ENCODE peak calls at places on chromosome 5, in five cellular contexts. One of them, this sample, is unnamed.

GRCh38 chr5:116944171-116944570 is 369.5 kb upstream of the SEMA6A start:
- DNase-seq in colonic mucosa: peak; percentile 35
- DNase-seq in tibial artery: no peak
- DNase-seq in upper lobe of right lung: no peak
- DNase-seq in Peyer's patch: no peak
- DNase-seq in this sample: peak; percentile 75

GRCh38 chr5:87210076-87210475 is 57.6 kb upstream of the RASA1 start:
- DNase-seq in colonic mucosa: no peak
- DNase-seq in tibial artery: no peak
- DNase-seq in upper lobe of right lung: no peak
- DNase-seq in Peyer's patch: no peak
- DNase-seq in this sample: no peak

GRCh38 chr5:9621379-9621903 is 8.7 kb downstream of the TAS2R1 start:
- DNase-seq in colonic mucosa: no peak
- DNase-seq in tibial artery: no peak
- DNase-seq in upper lobe of right lung: no peak
- DNase-seq in Peyer's patch: no peak
- DNase-seq in this sample: no peak

GRCh38 chr5:82272957-82273356 is 5.2 kb downstream of the RPS23 start:
- DNase-seq in colonic mucosa: no peak
- DNase-seq in tibial artery: no peak
- DNase-seq in upper lobe of right lung: no peak
- DNase-seq in Peyer's patch: no peak
- DNase-seq in this sample: peak; percentile 71

GRCh38 chr5:128349044-128349629 is 188.9 kb downstream of the FBN2 start:
- DNase-seq in colonic mucosa: peak; percentile 85
- DNase-seq in tibial artery: no peak
- DNase-seq in upper lobe of right lung: no peak
- DNase-seq in Peyer's patch: no peak
- DNase-seq in this sample: no peak

GRCh38 chr5:148820778-148821395 is 5.5 kb upstream of the ADRB2 start:
- DNase-seq in colonic mucosa: no peak
- DNase-seq in tibial artery: no peak
- DNase-seq in upper lobe of right lung: no peak
- DNase-seq in Peyer's patch: no peak
- DNase-seq in this sample: peak; percentile 72

GRCh38 chr5:59673438-59674058 is 220.0 kb downstream of the PDE4D start:
- DNase-seq in colonic mucosa: no peak
- DNase-seq in tibial artery: no peak
- DNase-seq in upper lobe of right lung: no peak
- DNase-seq in Peyer's patch: no peak
- DNase-seq in this sample: no peak

GRCh38 chr5:156991714-156992113 is 28.7 kb upstream of the TIMD4 start:
- DNase-seq in colonic mucosa: no peak
- DNase-seq in tibial artery: no peak
- DNase-seq in upper lobe of right lung: no peak
- DNase-seq in Peyer's patch: no peak
- DNase-seq in this sample: no peak

GRCh38 chr5:82351754-82352145 is 73.6 kb upstream of the RPS23 start:
- DNase-seq in colonic mucosa: no peak
- DNase-seq in tibial artery: no peak
- DNase-seq in upper lobe of right lung: no peak
- DNase-seq in Peyer's patch: no peak
- DNase-seq in this sample: no peak

GRCh38 chr5:81506900-81507588 is 113.1 kb upstream of the ACOT12 start:
- DNase-seq in colonic mucosa: peak; percentile 48
- DNase-seq in tibial artery: peak; percentile 76
- DNase-seq in upper lobe of right lung: no peak
- DNase-seq in Peyer's patch: no peak
- DNase-seq in this sample: peak; percentile 58

GRCh38 chr5:144467795-144468194 is 297.1 kb downstream of the KCTD16 start:
- DNase-seq in colonic mucosa: peak; percentile 19
- DNase-seq in tibial artery: no peak
- DNase-seq in upper lobe of right lung: no peak
- DNase-seq in Peyer's patch: no peak
- DNase-seq in this sample: peak; percentile 87

GRCh38 chr5:154487541-154487940 is 9.5 kb upstream of the HAND1 start:
- DNase-seq in colonic mucosa: no peak
- DNase-seq in tibial artery: no peak
- DNase-seq in upper lobe of right lung: no peak
- DNase-seq in Peyer's patch: no peak
- DNase-seq in this sample: peak; percentile 24

GRCh38 chr5:180424094-180424493 is 70.1 kb upstream of the CNOT6 start:
- DNase-seq in colonic mucosa: no peak
- DNase-seq in tibial artery: no peak
- DNase-seq in upper lobe of right lung: no peak
- DNase-seq in Peyer's patch: no peak
- DNase-seq in this sample: no peak

GRCh38 chr5:174421408-174421805 is 303.0 kb upstream of the MSX2 start:
- DNase-seq in colonic mucosa: no peak
- DNase-seq in tibial artery: no peak
- DNase-seq in upper lobe of right lung: no peak
- DNase-seq in Peyer's patch: no peak
- DNase-seq in this sample: no peak

GRCh38 chr5:93642526-93642925 is 59.5 kb downstream of the NR2F1 start:
- DNase-seq in colonic mucosa: no peak
- DNase-seq in tibial artery: no peak
- DNase-seq in upper lobe of right lung: no peak
- DNase-seq in Peyer's patch: no peak
- DNase-seq in this sample: no peak

GRCh38 chr5:109690456-109691247 is 925 bp downstream of the MAN2A1 start:
- DNase-seq in colonic mucosa: peak; percentile 81
- DNase-seq in tibial artery: peak; percentile 91
- DNase-seq in upper lobe of right lung: peak; percentile 83
- DNase-seq in Peyer's patch: peak; percentile 80
- DNase-seq in this sample: peak; percentile 77

GRCh38 chr5:135135530-135136201 is 101.6 kb upstream of the PITX1 start:
- DNase-seq in colonic mucosa: peak; percentile 92
- DNase-seq in tibial artery: peak; percentile 65
- DNase-seq in upper lobe of right lung: no peak
- DNase-seq in Peyer's patch: no peak
- DNase-seq in this sample: peak; percentile 31

GRCh38 chr5:16546712-16547111 is 70.1 kb downstream of the RETREG1 start:
- DNase-seq in colonic mucosa: no peak
- DNase-seq in tibial artery: no peak
- DNase-seq in upper lobe of right lung: no peak
- DNase-seq in Peyer's patch: no peak
- DNase-seq in this sample: no peak

GRCh38 chr5:102540251-102540812 is 41.5 kb upstream of the SLCO6A1 start:
- DNase-seq in colonic mucosa: no peak
- DNase-seq in tibial artery: no peak
- DNase-seq in upper lobe of right lung: no peak
- DNase-seq in Peyer's patch: no peak
- DNase-seq in this sample: no peak

GRCh38 chr5:115542076-115542475 is 2.5 kb downstream of the FEM1C start:
- DNase-seq in colonic mucosa: no peak
- DNase-seq in tibial artery: no peak
- DNase-seq in upper lobe of right lung: no peak
- DNase-seq in Peyer's patch: no peak
- DNase-seq in this sample: no peak

GRCh38 chr5:170537451-170538095 is 33.8 kb downstream of the KCNIP1 start:
- DNase-seq in colonic mucosa: no peak
- DNase-seq in tibial artery: peak; percentile 28
- DNase-seq in upper lobe of right lung: no peak
- DNase-seq in Peyer's patch: no peak
- DNase-seq in this sample: peak; percentile 22

GRCh38 chr5:90381213-90381929 is 28.2 kb downstream of the CETN3 start:
- DNase-seq in colonic mucosa: peak; percentile 68
- DNase-seq in tibial artery: no peak
- DNase-seq in upper lobe of right lung: no peak
- DNase-seq in Peyer's patch: no peak
- DNase-seq in this sample: no peak

GRCh38 chr5:103066346-103066745 is 53.6 kb downstream of the GIN1 start:
- DNase-seq in colonic mucosa: no peak
- DNase-seq in tibial artery: no peak
- DNase-seq in upper lobe of right lung: no peak
- DNase-seq in Peyer's patch: no peak
- DNase-seq in this sample: no peak

GRCh38 chr5:173741729-173742431 is 125.4 kb upstream of the BOD1 start:
- DNase-seq in colonic mucosa: no peak
- DNase-seq in tibial artery: no peak
- DNase-seq in upper lobe of right lung: peak; percentile 74
- DNase-seq in Peyer's patch: peak; percentile 20
- DNase-seq in this sample: no peak

GRCh38 chr5:77015938-77016569 is 14.2 kb upstream of the AGGF1 start:
- DNase-seq in colonic mucosa: no peak
- DNase-seq in tibial artery: no peak
- DNase-seq in upper lobe of right lung: no peak
- DNase-seq in Peyer's patch: no peak
- DNase-seq in this sample: peak; percentile 63

GRCh38 chr5:166845044-166845443 is 1446.4 kb upstream of the WWC1 start:
- DNase-seq in colonic mucosa: no peak
- DNase-seq in tibial artery: no peak
- DNase-seq in upper lobe of right lung: no peak
- DNase-seq in Peyer's patch: no peak
- DNase-seq in this sample: peak; percentile 69

GRCh38 chr5:155307219-155307618 is 293.7 kb downstream of the KIF4B start:
- DNase-seq in colonic mucosa: no peak
- DNase-seq in tibial artery: no peak
- DNase-seq in upper lobe of right lung: no peak
- DNase-seq in Peyer's patch: no peak
- DNase-seq in this sample: no peak

GRCh38 chr5:112634796-112635195 is 102.9 kb upstream of the APC start:
- DNase-seq in colonic mucosa: no peak
- DNase-seq in tibial artery: no peak
- DNase-seq in upper lobe of right lung: no peak
- DNase-seq in Peyer's patch: no peak
- DNase-seq in this sample: no peak
- H3K27ac ChIP-seq in colonic mucosa: no peak overlapping the region
- H3K27ac ChIP-seq in tibial artery: no peak overlapping the region
- H3K27ac ChIP-seq in upper lobe of right lung: no peak overlapping the region
- H3K27ac ChIP-seq in Peyer's patch: no peak overlapping the region
- H3K27ac ChIP-seq in this sample: no peak overlapping the region

GRCh38 chr5:17952231-17952630 is 318.0 kb downstream of the TAF11L14 start:
- DNase-seq in colonic mucosa: no peak
- DNase-seq in tibial artery: no peak
- DNase-seq in upper lobe of right lung: no peak
- DNase-seq in Peyer's patch: no peak
- DNase-seq in this sample: no peak

GRCh38 chr5:17947029-17947428 is 312.8 kb downstream of the TAF11L14 start:
- DNase-seq in colonic mucosa: no peak
- DNase-seq in tibial artery: no peak
- DNase-seq in upper lobe of right lung: no peak
- DNase-seq in Peyer's patch: no peak
- DNase-seq in this sample: no peak

GRCh38 chr5:17951392-17952169 is 317.3 kb downstream of the TAF11L14 start:
- DNase-seq in colonic mucosa: no peak
- DNase-seq in tibial artery: no peak
- DNase-seq in upper lobe of right lung: no peak
- DNase-seq in Peyer's patch: no peak
- DNase-seq in this sample: peak; percentile 94
- TF ChIP-seq CTCF in colonic mucosa: no peak
- TF ChIP-seq CTCF in tibial artery: no peak
- TF ChIP-seq CTCF in upper lobe of right lung: no peak
- TF ChIP-seq CTCF in Peyer's patch: no peak
- TF ChIP-seq CTCF in this sample: peak; percentile 79

GRCh38 chr5:5182508-5183191 is 42.5 kb downstream of the ADAMTS16 start:
- DNase-seq in colonic mucosa: no peak
- DNase-seq in tibial artery: no peak
- DNase-seq in upper lobe of right lung: no peak
- DNase-seq in Peyer's patch: no peak
- DNase-seq in this sample: no peak
- H3K4me1 ChIP-seq in colonic mucosa: no peaks in the 10 kb centered on the region
- H3K4me1 ChIP-seq in tibial artery: no peaks in the 10 kb centered on the region
- H3K4me1 ChIP-seq in upper lobe of right lung: no peaks in the 10 kb centered on the region
- H3K4me1 ChIP-seq in Peyer's patch: no peaks in the 10 kb centered on the region
- H3K4me1 ChIP-seq in this sample: peaks cover 16% of the 10 kb centered on the region

GRCh38 chr5:22928821-22929482 is 75.8 kb upstream of the CDH12 start:
- DNase-seq in colonic mucosa: no peak
- DNase-seq in tibial artery: no peak
- DNase-seq in upper lobe of right lung: no peak
- DNase-seq in Peyer's patch: no peak
- DNase-seq in this sample: peak; percentile 71
- H3K27ac ChIP-seq in colonic mucosa: no peak overlapping the region
- H3K27ac ChIP-seq in tibial artery: no peak overlapping the region
- H3K27ac ChIP-seq in upper lobe of right lung: no peak overlapping the region
- H3K27ac ChIP-seq in Peyer's patch: no peak overlapping the region
- H3K27ac ChIP-seq in this sample: peak overlapping the region; percentile 14

GRCh38 chr5:66207800-66208561 is 63.9 kb downstream of the SREK1 start:
- DNase-seq in colonic mucosa: no peak
- DNase-seq in tibial artery: no peak
- DNase-seq in upper lobe of right lung: no peak
- DNase-seq in Peyer's patch: no peak
- DNase-seq in this sample: no peak

GRCh38 chr5:66209794-66210193 is 65.7 kb downstream of the SREK1 start:
- DNase-seq in colonic mucosa: no peak
- DNase-seq in tibial artery: no peak
- DNase-seq in upper lobe of right lung: no peak
- DNase-seq in Peyer's patch: no peak
- DNase-seq in this sample: no peak

GRCh38 chr5:66213533-66213932 is 69.4 kb downstream of the SREK1 start:
- DNase-seq in colonic mucosa: no peak
- DNase-seq in tibial artery: no peak
- DNase-seq in upper lobe of right lung: no peak
- DNase-seq in Peyer's patch: no peak
- DNase-seq in this sample: no peak

GRCh38 chr5:66206465-66206864 is 62.4 kb downstream of the SREK1 start:
- DNase-seq in colonic mucosa: no peak
- DNase-seq in tibial artery: no peak
- DNase-seq in upper lobe of right lung: no peak
- DNase-seq in Peyer's patch: no peak
- DNase-seq in this sample: no peak

GRCh38 chr5:66209350-66209749 is 65.2 kb downstream of the SREK1 start:
- DNase-seq in colonic mucosa: no peak
- DNase-seq in tibial artery: no peak
- DNase-seq in upper lobe of right lung: no peak
- DNase-seq in Peyer's patch: no peak
- DNase-seq in this sample: peak; percentile 74
- TF ChIP-seq CTCF in colonic mucosa: no peak
- TF ChIP-seq CTCF in tibial artery: no peak
- TF ChIP-seq CTCF in upper lobe of right lung: no peak
- TF ChIP-seq CTCF in Peyer's patch: no peak
- TF ChIP-seq CTCF in this sample: peak; percentile 41

This sample was measured in endodermal cell.